ENCODE peak calls at places on chromosomes 12 and 14, in seven cellular contexts. S is HFF-Myc, O is brain microvascular endothelial cell, T is mesenchymal stem cell, I is right cardiac atrium, D is psoas muscle, W is left ventricle myocardium inferior. Q is an unnamed sample.

GRCh38 chr14:38420045-38420444 is 164.2 kb upstream of the CLEC14A start:
- DNase-seq in S (no peak), O (no peak), T (no peak), I (no peak), D (no peak), W (no peak), Q (no peak)

GRCh38 chr12:89353823-89354629 is 1.7 kb upstream of the DUSP6 start:
- DNase-seq in S (no peak), O (peak; percentile 51), T (peak; percentile 76), I (peak; percentile 95), D (peak; percentile 83), W (peak; percentile 87), Q (no peak)

GRCh38 chr14:88242426-88242825 is 80.6 kb downstream of the KCNK10 start:
- DNase-seq in S (no peak), O (no peak), T (no peak), I (no peak), D (no peak), W (no peak), Q (no peak)

GRCh38 chr12:13230500-13230899 is 34.0 kb downstream of the EMP1 start:
- DNase-seq in S (peak; percentile 47), O (no peak), T (no peak), I (no peak), D (peak; percentile 66), W (no peak), Q (no peak)

GRCh38 chr12:107600596-107601144 is 84.9 kb upstream of the PWP1 start:
- DNase-seq in S (no peak), O (no peak), T (no peak), I (no peak), D (no peak), W (no peak), Q (no peak)

GRCh38 chr14:100866666-100867630 is 36.6 kb downstream of the RTL1 start:
- DNase-seq in S (no peak), O (no peak), T (no peak), I (peak; percentile 35), D (peak; percentile 41), W (no peak), Q (no peak)

GRCh38 chr14:41047763-41048162 is 558.9 kb upstream of the LRFN5 start:
- DNase-seq in S (no peak), O (no peak), T (no peak), I (no peak), D (no peak), W (no peak), Q (no peak)

GRCh38 chr12:65728348-65728912 is 95.9 kb upstream of the HMGA2 start:
- DNase-seq in S (no peak), O (no peak), T (peak; percentile 29), I (no peak), D (no peak), W (no peak), Q (no peak)

GRCh38 chr12:101695698-101696097 is 1.7 kb upstream of the CHPT1 start:
- DNase-seq in S (no peak), O (no peak), T (peak; percentile 26), I (no peak), D (no peak), W (no peak), Q (no peak)

GRCh38 chr12:11581179-11581755 is 68.2 kb upstream of the ETV6 start:
- DNase-seq in S (peak; percentile 48), O (peak; percentile 66), T (peak; percentile 72), I (peak; percentile 66), D (no peak), W (peak; percentile 18), Q (peak; percentile 87)

GRCh38 chr14:81433378-81433777 is 33.3 kb upstream of the STON2 start:
- DNase-seq in S (no peak), O (no peak), T (no peak), I (no peak), D (no peak), W (no peak), Q (no peak)

GRCh38 chr12:52971701-52972329 is 22.9 kb downstream of the KRT18 start:
- DNase-seq in S (no peak), O (peak; percentile 58), T (peak; percentile 87), I (no peak), D (no peak), W (no peak), Q (no peak)

GRCh38 chr12:28893365-28893764 is 255.7 kb upstream of the FAR2 start:
- DNase-seq in S (no peak), O (no peak), T (peak; percentile 43), I (no peak), D (no peak), W (no peak), Q (no peak)

GRCh38 chr12:32455607-32456063 is 56.3 kb downstream of the FGD4 start:
- DNase-seq in S (peak; percentile 40), O (peak; percentile 52), T (peak; percentile 77), I (no peak), D (no peak), W (no peak), Q (peak; percentile 51)

GRCh38 chr14:73262427-73263183 is 25.3 kb downstream of the PAPLN start:
- DNase-seq in S (no peak), O (no peak), T (no peak), I (no peak), D (no peak), W (no peak), Q (no peak)

GRCh38 chr12:53720946-53721345 is 6.3 kb downstream of the CALCOCO1 start:
- DNase-seq in S (no peak), O (no peak), T (no peak), I (no peak), D (no peak), W (no peak), Q (no peak)

GRCh38 chr12:76094754-76095153 is 10.3 kb upstream of the NAP1L1 start:
- DNase-seq in S (no peak), O (no peak), T (no peak), I (no peak), D (no peak), W (no peak), Q (no peak)

GRCh38 chr12:19369691-19370148 is 69.6 kb upstream of the AEBP2 start:
- DNase-seq in S (peak; percentile 33), O (peak; percentile 13), T (no peak), I (no peak), D (no peak), W (no peak), Q (no peak)

GRCh38 chr14:94392510-94392935 is 4.1 kb upstream of the SERPINA1 start:
- DNase-seq in S (no peak), O (peak; percentile 31), T (no peak), I (peak; percentile 65), D (no peak), W (no peak), Q (peak; percentile 85)

GRCh38 chr12:56158926-56159461 is 835 bp downstream of the MYL6 start:
- DNase-seq in S (no peak), O (peak; percentile 59), T (peak; percentile 72), I (peak; percentile 95), D (peak; percentile 92), W (peak; percentile 81), Q (peak; percentile 23)

GRCh38 chr14:96274122-96274910 is 18.3 kb downstream of the BDKRB1 start:
- DNase-seq in S (no peak), O (no peak), T (peak; percentile 93), I (no peak), D (no peak), W (no peak), Q (no peak)

GRCh38 chr12:31732926-31733548 is 4.2 kb upstream of the AMN1 start:
- DNase-seq in S (peak; percentile 76), O (peak; percentile 80), T (peak; percentile 85), I (no peak), D (no peak), W (no peak), Q (peak; percentile 43)

GRCh38 chr12:11895421-11896064 is 175.2 kb upstream of the BCL2L14 start:
- DNase-seq in S (no peak), O (no peak), T (no peak), I (no peak), D (no peak), W (no peak), Q (no peak)

GRCh38 chr12:26121841-26122680 is 2.8 kb downstream of the BHLHE41 start:
- DNase-seq in S (no peak), O (no peak), T (peak; percentile 23), I (peak; percentile 74), D (peak; percentile 66), W (peak; percentile 40), Q (no peak)

GRCh38 chr12:26119391-26119981 is 5.4 kb downstream of the BHLHE41 start:
- DNase-seq in S (no peak), O (peak; percentile 61), T (peak; percentile 73), I (no peak), D (no peak), W (no peak), Q (no peak)

GRCh38 chr12:26120561-26121274 is 4.1 kb downstream of the BHLHE41 start:
- DNase-seq in S (no peak), O (no peak), T (no peak), I (no peak), D (no peak), W (no peak), Q (no peak)

GRCh38 chr12:26122681-26123481 is 2.0 kb downstream of the BHLHE41 start:
- DNase-seq in S (peak; percentile 84), O (peak; percentile 74), T (peak; percentile 72), I (peak; percentile 84), D (peak; percentile 86), W (peak; percentile 63), Q (no peak)

DNA sequence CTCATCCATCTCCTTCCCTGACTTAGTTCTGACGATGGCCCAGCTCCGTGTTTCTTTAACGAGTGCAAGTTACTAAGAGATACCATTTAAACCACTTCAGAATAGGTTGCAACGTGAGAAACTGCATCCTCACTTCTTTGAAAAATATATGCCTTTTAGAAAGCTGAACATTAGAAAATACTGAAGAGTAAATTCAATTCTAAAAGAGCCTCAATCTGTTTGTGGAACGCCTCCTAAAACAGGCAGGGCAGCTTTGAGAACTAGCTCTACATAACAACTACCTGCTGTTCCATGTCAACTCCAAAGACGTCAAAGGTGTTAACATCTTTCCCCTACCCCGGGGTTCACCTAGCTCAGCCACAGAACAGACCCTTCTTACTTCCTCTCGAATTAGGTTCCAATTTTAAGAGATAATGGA is 3.5 kb downstream of the BHLHE41 start:
- DNase-seq in S (no peak), O (no peak), T (no peak), I (no peak), D (no peak), W (no peak), Q (no peak)
- H3K4me3 ChIP-seq in S (peak overlapping the region; percentile 61), O (peak overlapping the region; percentile 68), T (peak overlapping the region; percentile 74), I (peak overlapping the region; percentile 76), D (peak overlapping the region; percentile 77), W (peak overlapping the region; percentile 70), Q (no peak overlapping the region)

DNA sequence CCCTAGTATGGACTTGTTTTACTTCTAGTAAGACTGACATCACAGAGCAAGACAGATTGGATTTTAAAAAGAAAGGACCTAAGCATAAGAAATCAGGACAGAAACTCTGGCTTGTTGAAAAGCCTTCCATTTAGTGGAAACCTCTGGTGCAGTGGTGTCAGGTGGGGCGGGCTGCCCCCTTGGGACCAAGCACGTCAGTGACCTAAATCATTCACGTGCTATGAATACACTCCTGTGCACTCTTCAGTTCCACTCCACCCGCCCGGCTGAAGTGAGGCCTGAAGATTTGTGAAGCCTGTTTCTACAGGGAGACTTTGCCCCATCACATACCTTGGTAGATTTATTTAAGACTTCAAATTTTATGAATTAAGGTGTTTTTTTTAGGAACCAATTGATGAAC is 58.2 kb upstream of the STRN3 start:
- DNase-seq in S (no peak), O (no peak), T (no peak), I (no peak), D (peak; percentile 70), W (no peak), Q (no peak)
- H3K4me3 ChIP-seq in S (no peak overlapping the region), O (no peak overlapping the region), T (no peak overlapping the region), I (no peak overlapping the region), D (no peak overlapping the region), W (no peak overlapping the region), Q (no peak overlapping the region)

GRCh38 chr14:76762617-76763361 is 1.5 kb downstream of the VASH1 start:
- DNase-seq in S (no peak), O (no peak), T (no peak), I (peak; percentile 72), D (no peak), W (no peak), Q (no peak)
- H3K4me3 ChIP-seq in S (peak overlapping the region; percentile 61), O (peak overlapping the region; percentile 69), T (peak overlapping the region; percentile 80), I (peak overlapping the region; percentile 70), D (peak overlapping the region; percentile 75), W (peak overlapping the region; percentile 93), Q (no peak overlapping the region)

GRCh38 chr12:7961395-7962188 is 25.6 kb upstream of the SLC2A3 start:
- DNase-seq in S (no peak), O (no peak), T (peak; percentile 52), I (no peak), D (no peak), W (no peak), Q (no peak)
- H3K4me3 ChIP-seq in S (peak overlapping the region; percentile 52), O (no peak overlapping the region), T (peak overlapping the region; percentile 82), I (peak overlapping the region; percentile 89), D (peak overlapping the region; percentile 61), W (peak overlapping the region; percentile 63), Q (peak overlapping the region; percentile 61)

Q was measured in Jurkat, Clone E6-1.